ENCODE peak calls at places on chromosomes 7 and 10, in five cellular contexts. S is tibial nerve; K is aorta; P is CD8-positive, alpha-beta memory T cell; T is colonic mucosa. D is an unnamed sample.
A peak's percentile ranks its signal among the peaks of the same experiment; 100 is the strongest.

GRCh38 chr10:23525406-23525805 is 86.5 kb downstream of the OTUD1 start:
- DNase-seq in S (peak; percentile 11), K (no peak), P (no peak), T (peak; percentile 20), D (no peak)

GRCh38 chr7:106345421-106346166 is 60.8 kb upstream of the NAMPT start:
- DNase-seq in S (no peak), K (no peak), P (no peak), T (no peak), D (peak; percentile 28)

GRCh38 chr7:2500701-2501100 is 18.9 kb upstream of the LFNG start:
- DNase-seq in S (no peak), K (no peak), P (no peak), T (no peak), D (no peak)

GRCh38 chr10:1754506-1755177 is 17.3 kb upstream of the ADARB2 start:
- DNase-seq in S (no peak), K (no peak), P (no peak), T (no peak), D (no peak)

GRCh38 chr7:94700926-94701554 is 45.1 kb upstream of the SGCE start:
- DNase-seq in S (no peak), K (no peak), P (no peak), T (no peak), D (no peak)

GRCh38 chr7:111026806-111027205 is 64.1 kb upstream of the LRRN3 start:
- DNase-seq in S (no peak), K (no peak), P (no peak), T (no peak), D (no peak)

GRCh38 chr10:30963994-30964930 is 67.4 kb downstream of the ZNF438 start:
- DNase-seq in S (no peak), K (no peak), P (no peak), T (no peak), D (no peak)

GRCh38 chr7:418636-419280 is 100.9 kb downstream of the PDGFA start:
- DNase-seq in S (no peak), K (peak; percentile 73), P (no peak), T (no peak), D (no peak)

GRCh38 chr7:33874943-33875342 is 30.4 kb upstream of the BMPER start:
- DNase-seq in S (peak; percentile 73), K (no peak), P (no peak), T (no peak), D (no peak)

GRCh38 chr10:30591249-30591670 is 38.3 kb downstream of the LYZL2 start:
- DNase-seq in S (peak; percentile 20), K (no peak), P (peak; percentile 14), T (peak; percentile 56), D (peak; percentile 38)

GRCh38 chr7:90472805-90473540 is 3.5 kb downstream of the PTTG1IP2 start:
- DNase-seq in S (no peak), K (no peak), P (no peak), T (no peak), D (no peak)

GRCh38 chr7:50939026-50939425 is 156.3 kb upstream of the GRB10 start:
- DNase-seq in S (no peak), K (no peak), P (no peak), T (no peak), D (no peak)

GRCh38 chr10:79409038-79410035 is 36.1 kb downstream of the ZCCHC24 start:
- DNase-seq in S (no peak), K (peak; percentile 55), P (no peak), T (no peak), D (no peak)

GRCh38 chr7:5508698-5509097 is 85.1 kb upstream of the TNRC18 start:
- DNase-seq in S (no peak), K (no peak), P (no peak), T (no peak), D (no peak)

GRCh38 chr7:5510426-5511045 is 86.9 kb upstream of the TNRC18 start:
- DNase-seq in S (no peak), K (no peak), P (no peak), T (no peak), D (no peak)

GRCh38 chr7:5517057-5517456 is 93.4 kb upstream of the TNRC18 start:
- DNase-seq in S (no peak), K (no peak), P (no peak), T (no peak), D (no peak)

GRCh38 chr7:5519515-5519928 is 95.9 kb upstream of the TNRC18 start:
- DNase-seq in S (no peak), K (no peak), P (no peak), T (no peak), D (no peak)

GRCh38 chr7:5514440-5515035 is 90.9 kb upstream of the TNRC18 start:
- DNase-seq in S (no peak), K (no peak), P (no peak), T (no peak), D (no peak)
- H3K27ac ChIP-seq in S (peak overlapping the region; percentile 98), K (no peak overlapping the region), P (peak overlapping the region; percentile 92), T (peak overlapping the region; percentile 98), D (peak overlapping the region; percentile 66)

DNA sequence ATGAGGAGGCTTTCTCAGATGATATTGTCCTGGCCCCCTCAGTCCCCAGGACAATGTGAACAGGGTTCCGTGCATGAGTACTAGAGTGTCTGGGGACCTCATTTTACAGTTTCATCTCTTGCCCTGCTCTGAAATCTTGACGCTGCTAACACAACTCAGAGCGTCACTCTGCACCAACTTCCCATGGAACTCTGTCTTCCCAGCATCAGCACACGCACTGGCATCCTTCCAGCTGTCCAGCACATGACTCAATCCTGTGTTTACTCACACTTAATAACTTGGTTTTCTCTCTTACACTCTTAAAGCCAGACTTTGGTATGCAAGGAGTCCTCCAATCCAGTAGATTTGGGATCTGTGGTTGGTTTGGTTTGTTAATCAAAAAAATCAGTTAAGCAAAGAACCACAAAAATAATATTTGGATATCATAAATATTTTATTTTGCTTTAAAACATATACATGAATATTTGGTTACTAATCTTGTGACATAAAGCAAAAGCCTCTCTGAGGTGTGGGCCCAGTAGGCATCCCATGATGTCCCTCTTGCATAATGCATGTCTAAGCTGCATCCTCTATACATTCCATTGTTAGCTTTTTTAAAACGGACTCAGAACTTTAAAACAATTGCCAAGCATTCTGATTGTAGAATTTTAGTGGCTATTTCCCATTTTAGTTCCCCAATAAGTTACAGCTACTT is 131.0 kb downstream of the CXCL12 start:
- DNase-seq in S (peak; percentile 83), K (peak; percentile 87), P (no peak), T (no peak), D (no peak)
- H3K27ac ChIP-seq in S (no peak overlapping the region), K (no peak overlapping the region), P (no peak overlapping the region), T (no peak overlapping the region), D (no peak overlapping the region)

GRCh38 chr10:132322621-132323048 is 9.4 kb upstream of the LRRC27 start:
- DNase-seq in S (no peak), K (peak; percentile 34), P (no peak), T (no peak), D (no peak)

GRCh38 chr10:132321726-132322125 is 10.3 kb upstream of the LRRC27 start:
- DNase-seq in S (no peak), K (peak; percentile 50), P (no peak), T (no peak), D (no peak)

GRCh38 chr10:132314336-132314735 is 6.6 kb upstream of the STK32C start:
- DNase-seq in S (no peak), K (no peak), P (no peak), T (no peak), D (no peak)

GRCh38 chr10:132320776-132321469 is 11.1 kb upstream of the LRRC27 start:
- DNase-seq in S (no peak), K (peak; percentile 39), P (no peak), T (no peak), D (no peak)

GRCh38 chr10:132319853-132320669 is 11.9 kb upstream of the LRRC27 start:
- DNase-seq in S (no peak), K (peak; percentile 79), P (no peak), T (no peak), D (peak; percentile 71)
- H3K27ac ChIP-seq in S (no peak overlapping the region), K (no peak overlapping the region), P (no peak overlapping the region), T (no peak overlapping the region), D (peak overlapping the region; percentile 84)

DNA sequence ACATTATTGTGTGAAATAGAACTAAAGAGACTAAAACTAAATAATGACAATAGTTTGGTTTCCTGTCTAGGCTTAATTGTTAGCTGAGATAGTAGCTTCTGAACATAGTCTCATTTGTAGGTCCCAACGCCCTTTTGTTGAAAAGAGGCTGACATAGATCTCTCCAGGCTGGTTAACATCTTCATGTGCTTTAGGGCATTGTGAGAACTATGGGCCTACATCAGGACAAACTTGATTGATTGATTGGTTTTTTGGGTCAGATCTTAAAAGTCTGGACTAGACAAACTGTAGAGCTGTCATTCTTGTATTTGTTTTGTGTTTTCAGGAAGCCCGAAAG is 869 bp downstream of the CHCHD1 start:
- DNase-seq in S (no peak), K (no peak), P (no peak), T (no peak), D (no peak)
- H3K27ac ChIP-seq in S (peak overlapping the region; percentile 91), K (no peak overlapping the region), P (peak overlapping the region; percentile 81), T (peak overlapping the region; percentile 85), D (no peak overlapping the region)

DNA sequence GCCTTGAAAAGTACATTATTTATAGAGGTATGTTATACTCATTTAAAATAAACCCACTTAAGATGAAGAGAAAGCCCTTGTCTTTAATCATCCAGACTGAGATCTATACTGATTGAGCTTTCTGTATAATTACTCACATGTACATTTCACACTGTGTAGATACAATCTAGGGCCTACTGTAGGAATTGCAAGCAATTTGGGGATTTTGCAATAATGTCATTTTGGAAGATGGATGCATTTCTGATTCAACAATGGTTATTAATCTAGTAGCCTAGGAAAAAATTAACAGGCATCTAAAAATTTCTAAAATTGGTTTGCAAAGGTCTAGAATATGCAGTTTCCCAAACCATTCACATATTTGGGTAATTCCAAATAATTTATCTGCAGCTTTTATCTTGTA is 132.2 kb downstream of the PDE1C start:
- DNase-seq in S (no peak), K (no peak), P (no peak), T (no peak), D (no peak)
- H3K27ac ChIP-seq in S (no peak overlapping the region), K (no peak overlapping the region), P (no peak overlapping the region), T (no peak overlapping the region), D (no peak overlapping the region)

GRCh38 chr7:26306770-26307169 is 15.1 kb downstream of the SNX10 start:
- DNase-seq in S (no peak), K (no peak), P (no peak), T (no peak), D (no peak)
- H3K27ac ChIP-seq in S (peak overlapping the region; percentile 20), K (no peak overlapping the region), P (no peak overlapping the region), T (peak overlapping the region; percentile 33), D (no peak overlapping the region)

DNA sequence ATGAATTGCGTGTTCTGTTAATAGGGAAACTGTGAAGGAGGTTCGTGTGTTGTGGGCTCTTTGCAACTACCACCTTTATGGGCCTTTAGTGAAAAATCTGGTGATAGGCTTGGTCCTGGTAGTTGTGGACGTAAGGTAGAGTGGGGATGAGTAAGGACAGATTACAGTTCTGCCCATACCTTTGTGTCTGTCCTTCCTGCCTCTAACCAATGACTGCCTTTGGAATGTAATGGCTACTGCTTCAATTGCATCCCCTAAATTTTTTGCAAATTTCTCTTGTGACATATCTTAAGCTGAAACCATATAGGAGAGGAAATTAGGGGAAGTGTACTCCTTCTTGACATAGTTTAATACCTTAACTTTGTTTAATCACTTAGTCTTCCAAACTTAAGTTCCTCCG is 82.3 kb downstream of the ADK start:
- DNase-seq in S (no peak), K (no peak), P (no peak), T (no peak), D (no peak)
- H3K27ac ChIP-seq in S (no peak overlapping the region), K (no peak overlapping the region), P (no peak overlapping the region), T (no peak overlapping the region), D (no peak overlapping the region)

GRCh38 chr7:93046641-93047040 is 71.1 kb downstream of the SAMD9 start:
- DNase-seq in S (no peak), K (no peak), P (no peak), T (no peak), D (peak; percentile 87)
- H3K27ac ChIP-seq in S (no peak overlapping the region), K (no peak overlapping the region), P (peak overlapping the region; percentile 1), T (no peak overlapping the region), D (peak overlapping the region; percentile 93)

D was measured in SJSA1.